ENCODE peak calls at places on chromosomes 5 and 9, in ten cellular contexts. K is HepG2, Z is SK-N-SH, X is GM23338, O is transverse colon, C is suprapubic skin, B is breast epithelium, J is prostate gland, L is sigmoid colon, N is stomach. Y is an unnamed sample.

GRCh38 chr5:65356274-65356673 is 125.4 kb downstream of the ADAMTS6 start:
- DNase-seq in K (no peak), Z (no peak), X (no peak), O (no peak), C (no peak), B (no peak), J (no peak), L (no peak), N (no peak), Y (no peak)

GRCh38 chr5:38553001-38553521 is 3.4 kb downstream of the LIFR start:
- DNase-seq in K (no peak), Z (no peak), X (no peak), O (no peak), C (no peak), B (no peak), J (no peak), L (no peak), N (no peak), Y (no peak)

GRCh38 chr9:114315723-114316363 is 7.1 kb upstream of the ORM1 start:
- DNase-seq in K (no peak), Z (no peak), X (no peak), O (no peak), C (peak; percentile 5), B (no peak), J (no peak), L (no peak), N (peak; percentile 4), Y (peak; percentile 50)

GRCh38 chr5:12335938-12336337 is 431.7 kb upstream of the CTNND2 start:
- DNase-seq in K (no peak), Z (no peak), X (peak; percentile 38), O (no peak), C (no peak), B (no peak), J (no peak), L (no peak), N (no peak), Y (no peak)

GRCh38 chr5:134552301-134552700 is 26.8 kb downstream of the JADE2 start:
- DNase-seq in K (no peak), Z (no peak), X (no peak), O (no peak), C (no peak), B (no peak), J (no peak), L (no peak), N (peak; percentile 93), Y (no peak)

GRCh38 chr5:138974227-138975063 is 99.3 kb upstream of the LRRTM2 start:
- DNase-seq in K (no peak), Z (no peak), X (no peak), O (no peak), C (peak; percentile 65), B (no peak), J (no peak), L (no peak), N (peak; percentile 80), Y (no peak)

GRCh38 chr9:136204838-136205706 is at the start of gene LHX3:
- DNase-seq in K (no peak), Z (no peak), X (peak; percentile 84), O (no peak), C (no peak), B (no peak), J (no peak), L (no peak), N (no peak), Y (no peak)

GRCh38 chr9:6549106-6549505 is 96.4 kb downstream of the GLDC start:
- DNase-seq in K (no peak), Z (peak; percentile 45), X (no peak), O (no peak), C (no peak), B (no peak), J (no peak), L (no peak), N (no peak), Y (no peak)

GRCh38 chr5:150137997-150138396 is 17.6 kb downstream of the PDGFRB start:
- DNase-seq in K (peak; percentile 37), Z (no peak), X (no peak), O (no peak), C (no peak), B (no peak), J (no peak), L (no peak), N (no peak), Y (no peak)

GRCh38 chr5:150136841-150137167 is 18.8 kb downstream of the PDGFRB start:
- DNase-seq in K (no peak), Z (no peak), X (no peak), O (no peak), C (no peak), B (no peak), J (no peak), L (no peak), N (no peak), Y (no peak)

GRCh38 chr5:150136290-150136689 is 19.4 kb downstream of the PDGFRB start:
- DNase-seq in K (no peak), Z (peak; percentile 69), X (no peak), O (no peak), C (no peak), B (no peak), J (no peak), L (no peak), N (no peak), Y (no peak)

GRCh38 chr5:150138551-150139265 is 16.9 kb downstream of the PDGFRB start:
- DNase-seq in K (peak; percentile 89), Z (peak; percentile 80), X (peak; percentile 74), O (no peak), C (no peak), B (peak; percentile 57), J (peak; percentile 30), L (no peak), N (peak; percentile 67), Y (no peak)

DNA sequence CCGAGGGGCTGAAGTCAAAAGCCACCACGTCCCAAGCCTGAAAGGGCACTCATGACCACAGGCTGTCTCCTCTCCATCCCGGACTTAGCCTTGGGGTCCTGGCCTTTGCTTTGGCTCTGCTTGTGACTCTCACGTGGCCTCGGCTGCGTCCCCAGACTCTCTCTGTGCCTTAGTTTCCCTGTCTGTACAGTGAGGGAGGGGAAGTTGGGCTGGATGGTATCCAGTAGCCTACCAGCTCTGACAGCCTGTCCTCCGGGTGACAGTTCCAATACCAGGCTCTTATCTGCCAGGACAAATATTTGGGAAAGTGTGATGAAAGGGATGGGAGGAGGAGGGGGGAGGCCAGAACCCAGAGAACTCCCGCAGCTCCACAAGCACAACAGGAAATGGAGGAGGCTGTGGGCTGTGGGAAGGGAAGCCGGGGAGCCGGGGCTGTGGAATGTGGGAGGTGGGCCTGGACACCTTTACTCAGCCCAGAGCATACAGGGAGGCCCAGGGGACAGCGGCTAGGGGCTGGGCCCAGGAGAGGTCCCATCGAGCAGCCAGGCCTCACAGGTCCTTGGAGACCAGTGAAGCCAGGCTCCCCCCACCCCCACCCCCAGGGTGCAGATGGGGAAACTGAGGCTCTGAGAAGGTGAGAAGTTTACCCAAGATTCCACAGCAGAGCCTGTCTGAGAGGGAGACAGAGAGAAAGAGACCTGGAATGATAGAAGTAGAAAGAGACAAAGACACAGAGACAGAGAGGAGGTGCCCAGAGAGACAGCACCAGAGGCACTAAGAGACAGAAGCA is 18.3 kb downstream of the PDGFRB start:
- DNase-seq in K (peak; percentile 97), Z (no peak), X (peak; percentile 51), O (no peak), C (no peak), B (no peak), J (peak; percentile 54), L (no peak), N (peak; percentile 38), Y (no peak)
- H3K4me1 ChIP-seq in K (peaks cover 83% of the 10 kb centered on the region), Z (peaks cover 64% of the 10 kb centered on the region), X (peaks cover 17% of the 10 kb centered on the region), O (peaks cover 43% of the 10 kb centered on the region), C (peaks cover 65% of the 10 kb centered on the region), B (peaks cover 15% of the 10 kb centered on the region), J (peaks cover 23% of the 10 kb centered on the region), L (peaks cover 67% of the 10 kb centered on the region), N (peaks cover 53% of the 10 kb centered on the region), Y (peaks cover 84% of the 10 kb centered on the region)

GRCh38 chr9:83651558-83651957 is 28.6 kb downstream of the IDNK start:
- DNase-seq in K (no peak), Z (no peak), X (no peak), O (no peak), C (no peak), B (no peak), J (no peak), L (no peak), N (no peak), Y (no peak)

GRCh38 chr9:83649080-83649479 is 26.1 kb downstream of the IDNK start:
- DNase-seq in K (peak; percentile 51), Z (peak; percentile 77), X (peak; percentile 84), O (peak; percentile 70), C (peak; percentile 71), B (peak; percentile 60), J (peak; percentile 49), L (peak; percentile 73), N (peak; percentile 74), Y (peak; percentile 91)

GRCh38 chr9:83646500-83647239 is 23.7 kb downstream of the IDNK start:
- DNase-seq in K (no peak), Z (no peak), X (no peak), O (no peak), C (no peak), B (no peak), J (no peak), L (no peak), N (no peak), Y (no peak)

GRCh38 chr9:83655433-83655832 is 32.5 kb downstream of the IDNK start:
- DNase-seq in K (no peak), Z (no peak), X (no peak), O (no peak), C (no peak), B (no peak), J (no peak), L (no peak), N (no peak), Y (no peak)

DNA sequence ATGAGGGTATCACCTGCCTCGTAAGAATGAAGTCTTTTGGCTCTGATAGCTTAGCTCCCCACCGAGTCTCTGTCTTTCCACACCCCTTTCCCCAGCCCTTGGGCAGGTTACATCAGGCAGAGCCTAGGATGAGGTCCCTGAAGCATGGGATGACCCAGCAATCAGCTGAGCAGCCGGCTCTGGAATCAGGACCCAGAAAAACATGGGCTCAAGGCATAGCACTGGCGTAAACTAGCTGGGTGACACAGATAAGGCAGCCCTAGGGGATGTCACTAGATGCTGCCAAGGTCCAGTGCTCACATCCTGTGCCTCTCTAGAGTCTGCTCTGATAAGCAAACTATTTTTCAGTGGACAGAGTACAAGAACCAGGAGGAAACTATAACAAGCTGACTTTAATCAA is 26.6 kb downstream of the IDNK start:
- DNase-seq in K (no peak), Z (peak; percentile 71), X (peak; percentile 45), O (no peak), C (no peak), B (no peak), J (no peak), L (no peak), N (no peak), Y (no peak)
- TF ChIP-seq POLR2AphosphoS5 in K (no peak), Z (no peak), X (no peak), O (no peak), C (no peak), B (no peak), J (no peak), L (no peak), N (no peak), Y (no peak)

GRCh38 chr9:35618854-35619799 is 914 bp upstream of the CD72 start:
- DNase-seq in K (no peak), Z (no peak), X (no peak), O (peak; percentile 68), C (peak; percentile 60), B (no peak), J (no peak), L (no peak), N (peak; percentile 40), Y (peak; percentile 93)

GRCh38 chr9:35616681-35617459 is 1.3 kb downstream of the CD72 start:
- DNase-seq in K (no peak), Z (peak; percentile 82), X (peak; percentile 89), O (peak; percentile 82), C (peak; percentile 86), B (no peak), J (peak; percentile 32), L (peak; percentile 89), N (peak; percentile 77), Y (peak; percentile 94)

GRCh38 chr9:35617548-35617947 is 665 bp downstream of the CD72 start:
- DNase-seq in K (no peak), Z (no peak), X (peak; percentile 26), O (no peak), C (peak; percentile 49), B (no peak), J (no peak), L (no peak), N (no peak), Y (no peak)

GRCh38 chr9:35619800-35620158 is 1.6 kb upstream of the CD72 start:
- DNase-seq in K (no peak), Z (no peak), X (no peak), O (no peak), C (peak; percentile 25), B (no peak), J (no peak), L (no peak), N (no peak), Y (peak; percentile 87)

DNA sequence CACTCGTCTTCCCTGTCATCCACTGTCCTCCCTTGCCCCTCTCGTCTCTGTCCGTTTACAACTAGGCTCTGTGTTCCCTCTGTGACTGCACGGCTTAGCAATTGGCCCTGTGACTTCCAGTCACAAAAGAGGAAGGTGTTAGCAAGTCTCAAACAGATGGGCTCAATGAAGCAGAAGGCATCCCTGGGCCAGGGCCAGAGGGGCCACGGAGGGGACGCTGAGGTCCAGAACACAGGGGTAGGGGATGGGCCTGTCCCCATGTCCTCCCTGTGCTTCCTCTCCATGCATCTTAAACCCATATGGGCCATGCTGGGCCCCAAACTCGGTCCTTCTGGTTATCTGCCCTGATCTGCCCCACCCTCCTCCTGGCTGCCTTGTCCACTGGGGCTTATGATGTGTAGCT is at the start of gene CD72:
- DNase-seq in K (no peak), Z (no peak), X (no peak), O (peak; percentile 32), C (peak; percentile 61), B (no peak), J (no peak), L (no peak), N (no peak), Y (peak; percentile 83)
- H3K27ac ChIP-seq in K (no peak within 1 kb of the TSS), Z (no peak within 1 kb of the TSS), X (no peak within 1 kb of the TSS), O (peak within 1 kb of the TSS; percentile 26), C (no peak within 1 kb of the TSS), B (no peak within 1 kb of the TSS), J (no peak within 1 kb of the TSS), L (no peak within 1 kb of the TSS), N (peak within 1 kb of the TSS; percentile 35), Y (peak within 1 kb of the TSS; percentile 82)

GRCh38 chr5:67208403-67208802 is 11.8 kb upstream of the CD180 start:
- DNase-seq in K (no peak), Z (no peak), X (no peak), O (no peak), C (no peak), B (no peak), J (no peak), L (no peak), N (no peak), Y (no peak)

GRCh38 chr5:67204821-67205220 is 8.2 kb upstream of the CD180 start:
- DNase-seq in K (no peak), Z (no peak), X (no peak), O (no peak), C (no peak), B (no peak), J (no peak), L (no peak), N (no peak), Y (no peak)

GRCh38 chr5:67205981-67206380 is 9.4 kb upstream of the CD180 start:
- DNase-seq in K (no peak), Z (no peak), X (no peak), O (no peak), C (no peak), B (no peak), J (no peak), L (peak; percentile 62), N (no peak), Y (peak; percentile 73)

GRCh38 chr5:67209141-67209771 is 12.7 kb upstream of the CD180 start:
- DNase-seq in K (peak; percentile 61), Z (peak; percentile 79), X (peak; percentile 91), O (peak; percentile 64), C (no peak), B (peak; percentile 63), J (peak; percentile 85), L (peak; percentile 78), N (peak; percentile 62), Y (peak; percentile 75)

DNA sequence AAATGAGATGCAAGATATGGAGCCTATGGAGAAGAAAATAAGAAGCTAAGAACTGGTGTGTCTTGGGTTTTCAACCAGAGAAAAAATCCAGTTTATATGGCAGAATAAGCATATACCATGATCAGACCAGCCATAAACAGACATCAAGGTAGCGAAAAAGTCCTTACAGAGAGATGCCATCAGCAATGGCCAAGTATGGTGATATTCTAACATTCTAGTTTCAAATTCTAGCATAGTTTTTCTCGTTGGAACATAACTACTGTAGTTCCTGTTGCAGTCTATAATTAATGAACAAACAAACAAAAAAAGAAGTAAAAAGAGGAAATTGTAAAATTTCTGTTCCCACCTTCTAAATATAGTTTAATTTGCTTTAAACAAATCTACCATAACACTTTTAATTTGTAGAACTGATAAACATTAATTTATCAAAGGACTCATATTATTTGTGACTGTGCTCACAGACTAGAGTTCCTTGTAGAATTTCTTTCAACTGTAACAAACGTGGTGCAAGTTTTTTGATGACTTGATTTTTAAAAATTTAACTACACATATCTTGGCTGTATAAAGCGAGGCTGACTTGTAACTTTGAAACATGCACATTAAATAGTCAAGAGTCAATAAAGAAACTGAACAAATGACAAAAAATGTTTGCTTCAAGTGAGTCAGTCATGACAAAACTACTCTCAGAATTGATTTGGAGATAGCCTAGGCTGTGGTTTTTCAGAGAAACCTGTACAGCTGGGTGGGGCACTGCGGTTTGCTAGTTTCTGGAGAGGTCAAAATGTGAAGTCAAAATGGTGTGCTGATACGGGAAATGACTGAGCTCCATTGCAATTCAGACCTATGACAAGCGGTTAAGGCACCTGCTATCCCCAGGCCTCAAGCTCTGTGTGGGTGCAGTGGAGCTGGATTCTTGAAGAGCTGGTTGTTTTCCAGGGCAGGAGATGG is 10.1 kb upstream of the CD180 start:
- DNase-seq in K (peak; percentile 53), Z (no peak), X (no peak), O (peak; percentile 78), C (no peak), B (peak; percentile 54), J (peak; percentile 41), L (peak; percentile 19), N (peak; percentile 72), Y (peak; percentile 89)
- H3K4me1 ChIP-seq in K (peaks cover 5% of the 10 kb centered on the region), Z (peaks cover 20% of the 10 kb centered on the region), X (no peaks in the 10 kb centered on the region), O (peaks cover 10% of the 10 kb centered on the region), C (peaks cover 18% of the 10 kb centered on the region), B (no peaks in the 10 kb centered on the region), J (no peaks in the 10 kb centered on the region), L (peaks cover 3% of the 10 kb centered on the region), N (peaks cover 10% of the 10 kb centered on the region), Y (peaks cover 23% of the 10 kb centered on the region)